ENCODE peak calls at places on chromosomes 1 and 21, in four cellular contexts. H is K562, X is HepG2, A is GM12878. J is an unnamed sample.

GRCh38 chr1:29602203-29602602 is 365.9 kb downstream of the PTPRU start:
- DNase-seq in H (no peak), X (no peak), A (no peak), J (no peak)

GRCh38 chr1:106022312-106022902 is 1034.1 kb upstream of the PRMT6 start:
- DNase-seq in H (no peak), X (no peak), A (no peak), J (no peak)

GRCh38 chr1:211638723-211639122 is 36.7 kb downstream of the NEK2 start:
- DNase-seq in H (no peak), X (no peak), A (no peak), J (no peak)

GRCh38 chr1:150235436-150235851 is 468 bp downstream of the ANP32E start:
- DNase-seq in H (peak; percentile 54), X (no peak), A (no peak), J (no peak)

GRCh38 chr1:99643021-99643779 is 2.7 kb upstream of the PALMD start:
- DNase-seq in H (no peak), X (no peak), A (no peak), J (no peak)

GRCh38 chr1:211183924-211184323 is 50.0 kb upstream of the KCNH1 start:
- DNase-seq in H (no peak), X (no peak), A (no peak), J (no peak)

GRCh38 chr1:187443939-187444338 is 615.2 kb downstream of the PLA2G4A start:
- DNase-seq in H (no peak), X (no peak), A (no peak), J (no peak)

GRCh38 chr1:109882288-109883245 is 28.1 kb upstream of the CSF1 start:
- DNase-seq in H (peak; percentile 59), X (peak; percentile 87), A (no peak), J (no peak)

GRCh38 chr1:42736152-42736551 is 3.9 kb downstream of the CLDN19 start:
- DNase-seq in H (peak; percentile 79), X (peak; percentile 25), A (no peak), J (no peak)

GRCh38 chr1:246565751-246566127 is 322 bp downstream of the TFB2M start:
- DNase-seq in H (no peak), X (peak; percentile 53), A (no peak), J (no peak)

GRCh38 chr1:33502726-33503125 is 30.3 kb downstream of the ZSCAN20 start:
- DNase-seq in H (no peak), X (no peak), A (no peak), J (no peak)

GRCh38 chr1:226687476-226687875 is 51.6 kb downstream of the ITPKB start:
- DNase-seq in H (no peak), X (no peak), A (no peak), J (no peak)

GRCh38 chr1:93180723-93181613 is at the start of gene CCDC18:
- DNase-seq in H (peak; percentile 65), X (peak; percentile 21), A (peak; percentile 56), J (no peak)

GRCh38 chr1:72285074-72285425 is 2.7 kb upstream of the NEGR1 start:
- DNase-seq in H (no peak), X (no peak), A (no peak), J (no peak)

GRCh38 chr1:154871374-154871773 is 1.3 kb upstream of the KCNN3 start:
- DNase-seq in H (no peak), X (no peak), A (no peak), J (no peak)

GRCh38 chr1:84619383-84620093 is 45.3 kb upstream of the CTBS start:
- DNase-seq in H (peak; percentile 32), X (peak; percentile 9), A (no peak), J (no peak)

DNA sequence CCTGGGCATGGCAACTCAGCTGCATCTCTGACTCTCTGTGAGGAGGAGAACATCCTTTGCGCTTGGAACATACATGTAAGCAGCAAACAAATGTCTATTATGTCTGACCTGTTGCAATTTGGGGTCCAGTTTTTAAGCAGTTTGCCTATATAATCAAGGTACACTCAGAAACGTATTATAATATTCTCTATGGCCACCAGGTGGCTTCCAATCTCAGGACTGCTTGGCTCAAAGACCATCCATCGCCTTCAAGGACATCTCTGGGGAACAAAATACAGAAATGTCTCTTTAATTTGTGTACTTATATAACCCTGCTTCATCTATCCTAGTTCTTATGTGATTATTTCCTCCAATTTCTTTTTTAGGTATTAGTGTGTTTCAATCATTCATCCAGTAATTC is 227.2 kb downstream of the OLFM3 start:
- DNase-seq in H (no peak), X (peak; percentile 9), A (no peak), J (no peak)
- TF ChIP-seq SP1 in H (no peak), X (no peak), A (no peak), J (no peak)

GRCh38 chr1:243595527-243596206 is 254.4 kb downstream of the AKT3 start:
- DNase-seq in H (no peak), X (no peak), A (no peak), J (no peak)
- TF ChIP-seq GABPA in H (no peak), X (no peak), A (no peak), J (no peak)

GRCh38 chr1:5370321-5370720 is 621.9 kb downstream of the NPHP4 start:
- DNase-seq in H (no peak), X (no peak), A (no peak), J (no peak)
- TF ChIP-seq CBX5 in H (no peak), X (no peak), A (no peak), J (no peak)

GRCh38 chr21:32459972-32460371 is 47.5 kb downstream of the EVA1C start:
- DNase-seq in H (no peak), X (no peak), A (no peak), J (no peak)

GRCh38 chr21:32463889-32464300 is 51.4 kb downstream of the EVA1C start:
- DNase-seq in H (no peak), X (peak; percentile 82), A (no peak), J (no peak)

GRCh38 chr21:32467291-32467690 is 54.8 kb downstream of the EVA1C start:
- DNase-seq in H (no peak), X (no peak), A (no peak), J (no peak)

GRCh38 chr21:32461503-32461902 is 49.0 kb downstream of the EVA1C start:
- DNase-seq in H (no peak), X (no peak), A (no peak), J (no peak)

GRCh38 chr21:32463367-32463766 is 50.9 kb downstream of the EVA1C start:
- DNase-seq in H (no peak), X (no peak), A (no peak), J (no peak)
- TF ChIP-seq SP1 in H (no peak), X (no peak), A (no peak), J (no peak)

GRCh38 chr1:213988639-213989070 is 882 bp downstream of the PROX1 start:
- DNase-seq in H (no peak), X (no peak), A (no peak), J (no peak)

GRCh38 chr1:213987876-213988638 is at the start of gene PROX1:
- DNase-seq in H (peak; percentile 42), X (peak; percentile 87), A (no peak), J (no peak)

GRCh38 chr1:213987422-213987875 is 324 bp upstream of the PROX1 start:
- DNase-seq in H (no peak), X (no peak), A (no peak), J (no peak)

GRCh38 chr1:213989071-213989739 is 1.4 kb downstream of the PROX1 start:
- DNase-seq in H (no peak), X (peak; percentile 70), A (no peak), J (no peak)

GRCh38 chr1:213989740-213990472 is 2.1 kb downstream of the PROX1 start:
- DNase-seq in H (no peak), X (no peak), A (no peak), J (no peak)
- TF ChIP-seq GABPA in H (no peak), X (no peak), A (no peak), J (no peak)

GRCh38 chr1:165289556-165289955 is 67.0 kb downstream of the LMX1A start:
- DNase-seq in H (no peak), X (no peak), A (no peak), J (no peak)
- TF ChIP-seq CBX5 in H (no peak), X (no peak), A (no peak), J (no peak)

GRCh38 chr1:176628775-176629174 is 165.8 kb downstream of the PAPPA2 start:
- DNase-seq in H (no peak), X (no peak), A (no peak), J (no peak)

GRCh38 chr1:176625365-176625764 is 162.4 kb downstream of the PAPPA2 start:
- DNase-seq in H (no peak), X (no peak), A (no peak), J (no peak)

DNA sequence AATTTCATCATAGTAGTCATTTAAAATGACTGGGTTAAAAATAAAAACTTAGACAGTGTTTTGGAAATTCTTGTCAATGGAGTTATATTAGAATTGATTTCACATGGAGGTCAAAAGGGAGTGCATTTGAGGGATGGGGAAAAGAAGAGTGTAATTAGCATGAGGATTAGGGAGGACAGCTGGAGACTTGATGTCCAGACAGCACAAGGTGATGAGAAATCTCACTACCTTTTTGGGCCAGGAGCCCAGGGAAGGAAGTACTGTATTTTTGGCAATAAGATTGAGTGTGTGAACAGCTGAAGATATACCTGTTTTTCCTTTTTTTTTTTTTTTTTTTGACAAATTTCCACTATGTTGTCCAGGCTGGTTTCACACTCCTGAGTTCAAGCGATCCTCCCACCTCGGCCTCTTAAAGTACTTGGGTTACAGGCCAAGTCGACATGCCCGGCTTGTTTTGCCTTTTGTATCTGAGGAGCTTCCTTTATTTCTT is 163.6 kb downstream of the PAPPA2 start:
- DNase-seq in H (no peak), X (no peak), A (no peak), J (no peak)
- TF ChIP-seq SP1 in H (no peak), X (no peak), A (no peak), J (no peak)

GRCh38 chr1:90821793-90822359 is 104.8 kb upstream of the BARHL2 start:
- DNase-seq in H (no peak), X (no peak), A (no peak), J (no peak)
- TF ChIP-seq GABPA in H (no peak), X (no peak), A (no peak), J (no peak)

DNA sequence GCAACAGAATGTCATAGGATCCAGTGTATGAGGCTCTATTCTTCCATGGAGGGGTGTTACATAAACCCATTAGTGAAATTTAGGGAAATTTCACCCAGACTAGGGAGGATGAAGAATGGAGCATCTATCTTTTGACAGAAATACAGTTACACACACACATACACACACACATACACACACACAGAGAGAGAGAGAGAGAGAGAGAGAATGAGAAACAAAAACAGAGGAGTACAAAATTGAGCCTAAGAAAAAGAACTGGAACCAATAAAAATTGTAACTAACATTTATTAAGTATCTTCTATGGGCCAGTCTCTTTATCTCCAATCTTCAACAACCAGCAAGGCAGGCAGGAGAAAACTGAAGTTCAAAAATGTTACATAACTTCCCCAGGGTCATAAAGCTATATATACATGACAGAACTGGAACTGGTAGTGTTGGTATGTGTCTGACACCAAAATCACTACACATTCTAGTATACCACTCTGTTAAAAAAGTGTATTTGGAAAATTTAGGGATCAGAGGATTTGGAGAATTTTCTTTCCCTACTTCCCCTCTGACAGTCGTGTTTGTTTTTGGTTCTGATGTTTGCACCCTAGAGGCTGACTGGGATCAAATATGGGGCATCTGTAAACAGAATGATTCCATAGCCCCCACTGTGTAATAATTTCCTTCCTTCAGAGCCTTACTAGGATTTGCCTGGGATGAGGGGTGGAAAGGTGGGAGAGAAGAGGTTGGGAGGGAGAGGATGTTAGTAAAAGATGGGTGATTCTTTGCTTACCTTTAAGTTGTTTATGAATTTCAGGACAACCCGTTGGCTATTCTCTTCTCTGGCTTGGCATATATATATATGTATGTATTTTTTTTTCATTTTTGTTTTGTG is 1.0 kb upstream of the ZFYVE9 start:
- DNase-seq in H (no peak), X (peak; percentile 10), A (no peak), J (no peak)
- TF ChIP-seq CBX5 in H (no peak), X (no peak), A (no peak), J (no peak)